ENCODE peak calls at places on chromosomes 12 and 14, in five cellular contexts. T, Y, X, A and S are unnamed samples.

GRCh38 chr14:69043598-69044267 is 64.6 kb upstream of the ACTN1 start:
- DNase-seq in A (no peak), T (no peak), Y (no peak), X (no peak), S (no peak)

GRCh38 chr12:7373226-7373625 is 69.4 kb downstream of the ACSM4 start:
- DNase-seq in X (no peak), T (no peak), A (no peak), Y (no peak), S (no peak)

GRCh38 chr14:24162083-24162482 is 1.0 kb downstream of the IRF9 start:
- DNase-seq in A (no peak), Y (no peak), T (no peak), X (no peak), S (no peak)

GRCh38 chr14:92486881-92487280 is 26.7 kb upstream of the RIN3 start:
- DNase-seq in A (no peak), Y (no peak), T (no peak), X (no peak), S (no peak)

GRCh38 chr12:7206691-7207090 is 17.2 kb downstream of the PEX5 start:
- DNase-seq in A (no peak), T (no peak), Y (no peak), X (no peak), S (peak)

GRCh38 chr12:98464155-98464554 is 51.2 kb upstream of the TMPO start:
- DNase-seq in Y (no peak), A (no peak), T (no peak), X (no peak), S (no peak)

GRCh38 chr12:40734283-40734682 is 42.0 kb downstream of the CNTN1 start:
- DNase-seq in X (no peak), Y (peak), T (no peak), A (no peak), S (no peak)

GRCh38 chr12:7498832-7499231 is 4.7 kb downstream of the CD163 start:
- DNase-seq in T (no peak), X (no peak), Y (no peak), A (no peak), S (no peak)

GRCh38 chr14:106318700-106319099 is 792.3 kb downstream of the TMEM121 start:
- DNase-seq in Y (no peak), T (no peak), X (no peak), A (peak), S (no peak)

GRCh38 chr12:4809013-4809448 is 88.8 kb downstream of the GALNT8 start:
- DNase-seq in Y (peak), T (no peak), A (no peak), X (no peak), S (no peak)

GRCh38 chr12:16473610-16474326 is 126.3 kb downstream of the MGST1 start:
- DNase-seq in Y (no peak), X (no peak), A (no peak), T (no peak), S (no peak)

GRCh38 chr14:90986510-90986909 is 73.9 kb downstream of the RPS6KA5 start:
- DNase-seq in T (no peak), Y (no peak), X (no peak), A (no peak), S (no peak)

GRCh38 chr12:122064034-122064777 is 14.3 kb upstream of the MLXIP start:
- DNase-seq in T (no peak), Y (peak), X (peak), A (peak), S (peak)

GRCh38 chr14:70121521-70121920 is 67.2 kb downstream of the SLC8A3 start:
- DNase-seq in T (no peak), Y (no peak), A (no peak), X (no peak), S (peak)

GRCh38 chr14:88791629-88792571 is 853 bp downstream of the EML5 start:
- DNase-seq in T (no peak), Y (peak), X (no peak), A (peak), S (no peak)

GRCh38 chr14:104722938-104723650 is 935 bp upstream of the ADSS1 start:
- DNase-seq in T (no peak), A (no peak), X (no peak), Y (no peak), S (no peak)

GRCh38 chr12:101670007-101670671 is 27.3 kb upstream of the CHPT1 start:
- DNase-seq in T (no peak), A (peak), X (peak), Y (no peak), S (no peak)

GRCh38 chr14:35215110-35215872 is 76.9 kb upstream of the PSMA6 start:
- DNase-seq in T (no peak), A (no peak), Y (no peak), X (peak), S (no peak)

GRCh38 chr14:61491876-61492440 is 170.6 kb downstream of the PRKCH start:
- DNase-seq in X (no peak), T (no peak), A (no peak), Y (no peak), S (no peak)

GRCh38 chr14:90111895-90112534 is 50.2 kb downstream of the KCNK13 start:
- DNase-seq in A (no peak), Y (no peak), T (no peak), X (no peak), S (no peak)

GRCh38 chr14:99802301-99803105 is 9.3 kb downstream of the EML1 start:
- DNase-seq in Y (no peak), T (no peak), X (no peak), A (no peak), S (no peak)

GRCh38 chr12:31206038-31206670 is 119.8 kb downstream of the SINHCAF start:
- DNase-seq in Y (no peak), T (no peak), X (no peak), A (no peak), S (peak)

GRCh38 chr12:107130830-107131760 is 37.7 kb upstream of the CRY1 start:
- DNase-seq in Y (peak), T (peak), X (no peak), A (no peak), S (no peak)

GRCh38 chr12:131112690-131113290 is 159.1 kb downstream of the ADGRD1 start:
- DNase-seq in Y (no peak), A (no peak), T (no peak), X (no peak), S (no peak)

GRCh38 chr14:104604461-104605449 is at the start of gene TMEM179:
- DNase-seq in T (no peak), Y (peak), X (no peak), A (no peak), S (no peak)

GRCh38 chr14:92540472-92541048 is 27.0 kb downstream of the RIN3 start:
- DNase-seq in T (no peak), X (no peak), A (no peak), Y (no peak), S (peak)